ENCODE peak calls at places on chromosomes 11 and 22, in six cellular contexts. Y, D, V, W, F and G are unnamed samples.
A peak's percentile ranks its signal among the peaks of the same experiment; 100 is the strongest.

GRCh38 chr11:67507242-67507890 is 596 bp downstream of the CDK2AP2 start:
- DNase-seq in D (no peak), Y (peak; percentile 73), V (no peak), W (peak; percentile 79), F (peak; percentile 86), G (no peak)

GRCh38 chr22:41537203-41537602 is 7.1 kb downstream of the POLR3H start:
- DNase-seq in D (no peak), W (no peak), Y (no peak), F (no peak), V (no peak), G (no peak)

GRCh38 chr11:36371161-36371560 is 75.1 kb downstream of the PRR5L start:
- DNase-seq in V (no peak), W (no peak), Y (no peak), D (no peak), F (no peak), G (no peak)

GRCh38 chr22:22913989-22914388 is 26.4 kb downstream of the IGLL5 start:
- DNase-seq in D (no peak), W (no peak), Y (no peak), V (no peak), F (peak; percentile 35), G (no peak)

GRCh38 chr11:41116970-41117369 is 342.5 kb downstream of the LRRC4C start:
- DNase-seq in V (no peak), W (no peak), F (no peak), Y (peak; percentile 60), D (no peak), G (no peak)

GRCh38 chr11:44945639-44946038 is 5.0 kb downstream of the TP53I11 start:
- DNase-seq in F (no peak), V (no peak), D (no peak), W (no peak), Y (no peak), G (no peak)

GRCh38 chr22:42921301-42921700 is 64.2 kb upstream of the ARFGAP3 start:
- DNase-seq in D (no peak), W (no peak), V (no peak), F (no peak), Y (no peak), G (no peak)

GRCh38 chr22:37607912-37608476 is 640 bp upstream of the GGA1 start:
- DNase-seq in W (no peak), D (no peak), V (no peak), Y (no peak), F (no peak), G (no peak)

GRCh38 chr11:126307706-126308105 is 3.8 kb downstream of the DCPS start:
- DNase-seq in Y (peak; percentile 28), D (no peak), W (peak; percentile 79), F (peak; percentile 61), V (no peak), G (peak; percentile 16)

GRCh38 chr11:77036398-77036797 is 2.2 kb downstream of the B3GNT6 start:
- DNase-seq in W (no peak), Y (no peak), F (no peak), V (no peak), D (no peak), G (no peak)

GRCh38 chr22:46004105-46004866 is 27.3 kb upstream of the WNT7B start:
- DNase-seq in W (no peak), V (no peak), D (no peak), F (no peak), Y (no peak), G (no peak)

GRCh38 chr11:68211546-68211945 is 1.6 kb downstream of the KMT5B start:
- DNase-seq in F (no peak), D (no peak), W (no peak), V (no peak), Y (no peak), G (no peak)

GRCh38 chr11:35969089-35970046 is 25.5 kb downstream of the LDLRAD3 start:
- DNase-seq in F (peak; percentile 19), V (no peak), Y (no peak), W (peak; percentile 28), D (no peak), G (no peak)

GRCh38 chr22:39556970-39557811 is 13.4 kb upstream of the CACNA1I start:
- DNase-seq in Y (no peak), W (peak; percentile 22), F (no peak), V (peak; percentile 34), D (peak; percentile 23), G (peak; percentile 41)

GRCh38 chr11:536841-537621 is at the start of gene LRRC56:
- DNase-seq in D (peak; percentile 89), V (peak; percentile 76), W (peak; percentile 87), F (peak; percentile 97), Y (no peak), G (no peak)

GRCh38 chr11:117909611-117910382 is 19.4 kb downstream of the TMPRSS13 start:
- DNase-seq in Y (no peak), D (no peak), W (no peak), V (no peak), F (no peak), G (no peak)

GRCh38 chr22:38317237-38317994 is at the start of gene CSNK1E:
- DNase-seq in V (peak; percentile 45), F (peak; percentile 73), D (peak; percentile 69), Y (no peak), W (peak; percentile 59), G (peak; percentile 74)

GRCh38 chr11:2213384-2213842 is 41.8 kb upstream of the TH start:
- DNase-seq in Y (no peak), W (no peak), F (no peak), D (peak; percentile 21), V (no peak), G (no peak)